ENCODE peak calls at places on chromosomes 4 and X, in four cellular contexts. A is cardiac fibroblast, S is fibroblast of lung, N is GM23248. C is an unnamed sample.

GRCh38 chr4:82493721-82494425 is 63.5 kb downstream of the ENOPH1 start:
- DNase-seq in A (no peak), N (peak), S (no peak), C (peak)

GRCh38 chr4:99655315-99656081 is 2.1 kb downstream of the C4orf54 start:
- DNase-seq in S (peak), N (peak), A (peak), C (peak)

GRCh38 chr4:30867427-30867826 is 147.3 kb downstream of the PCDH7 start:
- DNase-seq in A (no peak), S (no peak), N (no peak), C (no peak)

GRCh38 chrX:101485212-101486064 is at the start of gene ARMCX4:
- DNase-seq in A (peak), N (peak), S (peak), C (peak)

GRCh38 chr4:137069473-137069872 is 462.8 kb downstream of the PCDH18 start:
- DNase-seq in S (no peak), A (no peak), N (no peak), C (no peak)

GRCh38 chr4:108355523-108356208 is 186.9 kb upstream of the LEF1 start:
- DNase-seq in N (no peak), A (no peak), S (no peak), C (no peak)

GRCh38 chrX:115362334-115363095 is 73.0 kb downstream of the LUZP4 start:
- DNase-seq in S (peak), N (peak), A (peak), C (peak)

GRCh38 chr4:99207911-99208718 is 10.9 kb downstream of the ADH6 start:
- DNase-seq in S (peak), A (peak), N (peak), C (peak)

GRCh38 chr4:77701111-77701510 is 95.5 kb downstream of the CXCL13 start:
- DNase-seq in N (no peak), A (no peak), S (no peak), C (no peak)

GRCh38 chr4:76570141-76570989 is 135.3 kb downstream of the SHROOM3 start:
- DNase-seq in A (no peak), S (peak), N (peak), C (peak)

GRCh38 chrX:73028876-73029275 is 26.1 kb downstream of the PABPC1L2B start:
- DNase-seq in A (no peak), N (no peak), S (no peak), C (no peak)

GRCh38 chr4:105709081-105709450 is 482 bp downstream of the GSTCD start:
- DNase-seq in S (peak), A (peak), N (peak), C (peak)

GRCh38 chr4:149343614-149344013 is 472.0 kb downstream of the IQCM start:
- DNase-seq in A (no peak), S (no peak), N (no peak), C (no peak)

GRCh38 chr4:85496146-85496849 is 21.3 kb downstream of the ARHGAP24 start:
- DNase-seq in N (peak), A (peak), S (no peak), C (no peak)

GRCh38 chrX:124736553-124737240 is 390.3 kb downstream of the SH2D1A start:
- DNase-seq in S (no peak), A (no peak), N (no peak), C (no peak)

GRCh38 chr4:90126805-90127204 is 389 bp upstream of the CCSER1 start:
- DNase-seq in N (no peak), S (peak), A (no peak), C (no peak)
- H3K4me3 ChIP-seq in N (peak), S (no peak), A (no peak), C (no peak)

DNA sequence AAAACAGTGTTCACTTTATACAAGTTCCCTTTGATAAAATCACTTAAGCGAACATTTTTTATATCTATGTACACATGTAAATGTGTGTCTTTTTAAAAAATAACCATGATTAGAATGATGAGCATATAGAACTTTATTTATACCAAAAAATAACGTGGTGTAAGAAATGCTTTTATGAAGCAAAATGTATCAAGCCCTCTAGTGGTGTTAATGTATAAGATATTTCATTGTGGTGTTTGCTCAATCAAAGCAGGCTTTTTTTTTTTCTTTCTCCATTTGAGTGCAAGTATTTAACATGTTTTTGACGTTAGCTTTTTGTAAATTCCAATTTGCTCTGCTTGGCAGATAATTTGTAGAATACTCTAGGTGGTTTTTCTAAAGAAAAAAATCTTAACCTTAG is 2092.4 kb upstream of the TENM3 start:
- DNase-seq in N (peak), S (peak), A (no peak), C (no peak)
- H3K4me3 ChIP-seq in N (no peak), S (no peak), A (no peak), C (no peak)

DNA sequence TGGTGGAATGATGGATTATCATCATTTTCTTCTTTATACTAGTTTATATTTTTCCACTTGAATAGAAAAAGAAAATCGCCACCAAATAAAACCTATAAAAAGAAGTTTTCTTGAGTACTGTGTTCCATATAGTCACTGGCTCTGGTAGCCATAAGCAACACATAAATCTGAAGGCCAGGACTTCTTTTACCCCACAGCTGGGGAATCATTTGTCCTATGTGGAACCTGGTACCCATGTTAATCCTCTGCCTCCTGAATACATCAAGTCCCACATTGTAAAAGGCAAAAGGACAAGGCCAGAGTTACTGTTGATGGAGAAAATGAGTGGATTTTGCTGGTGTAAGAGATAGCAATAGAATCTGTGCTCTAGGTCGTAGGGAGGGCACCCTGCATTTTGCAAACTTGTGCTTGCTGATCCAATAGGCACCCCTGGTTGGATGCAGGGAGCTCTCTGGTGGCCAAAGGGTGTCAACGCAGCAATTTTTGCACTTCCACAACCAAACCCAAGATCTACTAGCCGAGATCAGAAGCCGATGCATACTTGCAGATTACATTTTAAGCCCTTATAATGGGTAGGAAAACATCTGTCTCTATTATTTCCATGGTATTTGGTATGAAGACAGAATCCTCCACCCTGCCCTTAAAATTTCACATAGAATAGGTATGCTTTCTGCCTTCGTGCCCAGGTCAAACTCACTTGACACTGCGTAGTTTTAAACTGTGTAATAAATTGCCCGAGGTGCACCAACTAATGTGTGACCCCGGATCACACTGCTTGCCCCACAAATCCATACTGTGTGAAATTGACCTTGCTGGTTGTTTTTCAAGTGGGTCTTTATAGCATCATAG is 146.2 kb upstream of the SCML1 start:
- DNase-seq in A (peak), S (peak), N (peak), C (no peak)
- H3K4me3 ChIP-seq in A (peak), S (peak), N (peak), C (peak)

DNA sequence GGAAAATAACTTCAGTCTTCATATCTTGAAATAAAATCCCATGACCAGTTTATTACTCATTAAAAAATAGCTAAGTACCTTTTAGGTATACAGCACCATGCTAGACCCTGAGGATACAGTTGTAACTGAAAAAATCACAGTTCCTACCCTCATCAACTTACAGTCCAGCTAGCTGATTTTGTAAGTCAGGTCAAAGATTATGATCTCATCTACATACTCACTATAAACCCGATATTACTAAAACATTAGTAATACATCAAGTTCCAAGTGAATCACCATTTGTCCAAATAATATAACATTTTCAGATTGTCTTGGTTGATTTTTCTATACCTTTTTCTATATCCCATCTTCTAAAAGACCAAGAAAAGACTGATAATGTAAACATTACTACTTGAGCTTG is 333.9 kb downstream of the INPP4B start:
- DNase-seq in A (no peak), S (peak), N (peak), C (peak)
- H3K4me3 ChIP-seq in A (no peak), S (no peak), N (no peak), C (no peak)

C was measured in osteoblast.